ENCODE peak calls at places on chromosome 4, in five cellular contexts. M is retina, T is amygdala, I is GF-D8, B is sciatic nerve. S is an unnamed sample.

GRCh38 chr4:4170596-4171150 is 56.1 kb downstream of the OTOP1 start:
- DNase-seq in M (no peak), I (no peak), B (no peak), T (no peak), S (no peak)

GRCh38 chr4:97917115-97917514 is 226.2 kb downstream of the STPG2 start:
- DNase-seq in I (no peak), M (no peak), B (no peak), T (no peak), S (no peak)

GRCh38 chr4:165355900-165356300 is 22.9 kb upstream of the CPE start:
- DNase-seq in I (no peak), T (peak; percentile 11), B (no peak), M (peak; percentile 46), S (no peak)

GRCh38 chr4:94621491-94622080 is 136.2 kb upstream of the BMPR1B start:
- DNase-seq in T (no peak), I (peak; percentile 7), M (peak; percentile 28), B (no peak), S (no peak)

GRCh38 chr4:73662709-73663546 is 42.7 kb upstream of the RASSF6 start:
- DNase-seq in I (peak; percentile 30), T (no peak), B (no peak), M (peak; percentile 26), S (peak; percentile 49)

GRCh38 chr4:38818441-38818976 is 13.9 kb upstream of the TLR1 start:
- DNase-seq in B (no peak), M (no peak), I (no peak), T (no peak), S (no peak)

GRCh38 chr4:110533590-110533910 is 57.6 kb downstream of the ENPEP start:
- DNase-seq in M (no peak), I (no peak), T (no peak), B (no peak), S (no peak)

GRCh38 chr4:75745192-75745591 is 20.8 kb downstream of the USO1 start:
- DNase-seq in I (peak; percentile 68), B (no peak), T (no peak), M (no peak), S (no peak)

GRCh38 chr4:48290146-48290772 is 20.6 kb upstream of the TEC start:
- DNase-seq in M (no peak), I (no peak), B (no peak), T (no peak), S (no peak)

S was measured in smooth muscle cell of the brain vasculature.